ENCODE peak calls at places on chromosomes 4 and X, in four cellular contexts. Z, M, Y and H are unnamed samples.

GRCh38 chrX:101407167-101407747 is 468 bp downstream of the GLA start:
- DNase-seq in Y (no peak), Z (no peak), M (no peak), H (no peak)

GRCh38 chrX:79366888-79367749 is at the start of gene ITM2A:
- DNase-seq in Z (peak; percentile 45), Y (peak; percentile 67), M (no peak), H (no peak)

GRCh38 chr4:153114771-153115321 is 89.4 kb upstream of the TRIM2 start:
- DNase-seq in Z (peak; percentile 78), M (peak; percentile 49), Y (no peak), H (peak; percentile 63)

GRCh38 chrX:66756717-66757116 is 117.8 kb upstream of the EDA2R start:
- DNase-seq in Y (no peak), M (no peak), Z (no peak), H (no peak)

GRCh38 chr4:27007507-27007906 is 146.9 kb downstream of the STIM2 start:
- DNase-seq in Z (no peak), Y (no peak), M (no peak), H (no peak)

GRCh38 chr4:111797455-111798163 is 347.6 kb upstream of the FAM241A start:
- DNase-seq in Z (no peak), M (no peak), Y (no peak), H (no peak)

GRCh38 chr4:8252301-8253173 is 17.0 kb upstream of the HTRA3 start:
- DNase-seq in Z (no peak), M (no peak), Y (no peak), H (peak; percentile 36)

GRCh38 chrX:118420462-118420861 is 74.6 kb downstream of the WDR44 start:
- DNase-seq in Z (no peak), Y (no peak), M (peak; percentile 16), H (no peak)

GRCh38 chrX:78514852-78515251 is 144.3 kb downstream of the RTL3 start:
- DNase-seq in Z (no peak), M (no peak), Y (no peak), H (no peak)

GRCh38 chr4:118727360-118727759 is 42.2 kb downstream of the METTL14 start:
- DNase-seq in Z (no peak), Y (no peak), M (no peak), H (no peak)